ENCODE peak calls at places on chromosomes 2 and 18, in five cellular contexts. B is suprapubic skin, R is ovary, F is spleen, Y is transverse colon. Q is an unnamed sample.

GRCh38 chr2:887639-888038 is 63.0 kb upstream of the SNTG2 start:
- DNase-seq in B (no peak), R (no peak), F (no peak), Y (no peak), Q (no peak)

GRCh38 chr2:172293952-172294351 is 133.4 kb upstream of the ITGA6 start:
- DNase-seq in B (no peak), R (peak; percentile 69), F (no peak), Y (peak; percentile 80), Q (peak; percentile 32)

GRCh38 chr18:31190919-31191318 is 28.3 kb upstream of the DSC1 start:
- DNase-seq in B (no peak), R (no peak), F (no peak), Y (no peak), Q (no peak)

GRCh38 chr2:3001595-3002184 is 375.9 kb downstream of the EIPR1 start:
- DNase-seq in B (no peak), R (no peak), F (no peak), Y (no peak), Q (peak; percentile 30)

GRCh38 chr2:179354739-179355537 is 90.3 kb upstream of the SESTD1 start:
- DNase-seq in B (no peak), R (no peak), F (no peak), Y (no peak), Q (no peak)

GRCh38 chr2:119871725-119872124 is 112.0 kb downstream of the PTPN4 start:
- DNase-seq in B (no peak), R (no peak), F (no peak), Y (no peak), Q (no peak)

GRCh38 chr18:11167778-11168177 is 18.4 kb upstream of the PIEZO2 start:
- DNase-seq in B (no peak), R (no peak), F (no peak), Y (no peak), Q (no peak)

GRCh38 chr18:48828713-48829442 is 121.9 kb downstream of the SMAD7 start:
- DNase-seq in B (peak; percentile 75), R (peak; percentile 59), F (peak; percentile 66), Y (no peak), Q (no peak)

GRCh38 chr2:190927257-190927656 is 46.6 kb downstream of the GLS start:
- DNase-seq in B (no peak), R (no peak), F (no peak), Y (no peak), Q (no peak)

GRCh38 chr18:35095983-35096676 is 54.9 kb downstream of the MAPRE2 start:
- DNase-seq in B (no peak), R (no peak), F (no peak), Y (no peak), Q (no peak)

GRCh38 chr2:240991378-240992263 is 6.8 kb upstream of the SNED1 start:
- DNase-seq in B (peak; percentile 96), R (peak; percentile 82), F (peak; percentile 89), Y (peak; percentile 77), Q (peak; percentile 88)

GRCh38 chr2:150376627-150377335 is 110.7 kb downstream of the RND3 start:
- DNase-seq in B (no peak), R (no peak), F (no peak), Y (no peak), Q (no peak)

GRCh38 chr2:146312899-146313298 is 1531.9 kb upstream of the ACVR2A start:
- DNase-seq in B (no peak), R (no peak), F (no peak), Y (no peak), Q (no peak)

GRCh38 chr18:52394602-52395001 is 54.6 kb downstream of the DCC start:
- DNase-seq in B (no peak), R (no peak), F (no peak), Y (no peak), Q (no peak)

GRCh38 chr18:73462092-73462491 is 594.3 kb upstream of the NETO1 start:
- DNase-seq in B (no peak), R (no peak), F (no peak), Y (no peak), Q (peak; percentile 84)

GRCh38 chr2:218895758-218896500 is 15.3 kb downstream of the WNT10A start:
- DNase-seq in B (no peak), R (no peak), F (no peak), Y (no peak), Q (no peak)

GRCh38 chr2:212536385-212537310 is 2.0 kb downstream of the ERBB4 start:
- DNase-seq in B (peak; percentile 76), R (no peak), F (peak; percentile 64), Y (no peak), Q (peak; percentile 60)

GRCh38 chr2:198351647-198352046 is 547.3 kb downstream of the PLCL1 start:
- DNase-seq in B (no peak), R (no peak), F (no peak), Y (no peak), Q (no peak)

GRCh38 chr2:70087703-70088507 is 628 bp downstream of the PCBP1 start:
- DNase-seq in B (peak; percentile 87), R (peak; percentile 68), F (peak; percentile 93), Y (peak; percentile 62), Q (peak; percentile 44)

GRCh38 chr2:86352137-86352931 is 14.9 kb upstream of the REEP1 start:
- DNase-seq in B (no peak), R (no peak), F (no peak), Y (peak; percentile 51), Q (no peak)

GRCh38 chr2:226176298-226176984 is 623.2 kb downstream of the IRS1 start:
- DNase-seq in B (no peak), R (no peak), F (no peak), Y (no peak), Q (no peak)

GRCh38 chr2:61557386-61557785 is 19.2 kb upstream of the XPO1 start:
- DNase-seq in B (no peak), R (no peak), F (no peak), Y (no peak), Q (no peak)

GRCh38 chr2:119673796-119674195 is 5.2 kb upstream of the TMEM177 start:
- DNase-seq in B (no peak), R (no peak), F (peak; percentile 28), Y (no peak), Q (no peak)

GRCh38 chr2:185793532-185794073 is 55.0 kb downstream of the FSIP2 start:
- DNase-seq in B (no peak), R (no peak), F (no peak), Y (no peak), Q (no peak)

GRCh38 chr18:33156906-33157470 is 283.5 kb downstream of the CCDC178 start:
- DNase-seq in B (no peak), R (no peak), F (no peak), Y (no peak), Q (no peak)

GRCh38 chr18:67269206-67269605 is 247.3 kb downstream of the DSEL start:
- DNase-seq in B (no peak), R (no peak), F (no peak), Y (no peak), Q (no peak)

GRCh38 chr2:20080839-20081348 is 29.5 kb upstream of the LAPTM4A start:
- DNase-seq in B (no peak), R (peak; percentile 55), F (no peak), Y (no peak), Q (no peak)

GRCh38 chr2:232292395-232293154 is 86.0 kb upstream of the ALPP start:
- DNase-seq in B (no peak), R (no peak), F (peak; percentile 84), Y (peak; percentile 75), Q (peak; percentile 69)

GRCh38 chr2:127622561-127623387 is 23.2 kb upstream of the GPR17 start:
- DNase-seq in B (peak; percentile 57), R (peak; percentile 24), F (peak; percentile 68), Y (peak; percentile 5), Q (no peak)

GRCh38 chr2:145874466-145874865 is 1354.5 kb upstream of the ZEB2 start:
- DNase-seq in B (no peak), R (no peak), F (no peak), Y (no peak), Q (no peak)

GRCh38 chr2:72131371-72131891 is 16.2 kb downstream of the CYP26B1 start:
- DNase-seq in B (peak; percentile 68), R (no peak), F (peak; percentile 61), Y (no peak), Q (no peak)

GRCh38 chr2:176269319-176270099 is at the start of gene MTX2:
- DNase-seq in B (peak; percentile 81), R (peak; percentile 86), F (peak; percentile 95), Y (peak; percentile 83), Q (peak; percentile 85)
- TF ChIP-seq POLR2A in B (no peak), R (peak; percentile 32), F (no peak), Y (peak; percentile 75), Q (no peak)

DNA sequence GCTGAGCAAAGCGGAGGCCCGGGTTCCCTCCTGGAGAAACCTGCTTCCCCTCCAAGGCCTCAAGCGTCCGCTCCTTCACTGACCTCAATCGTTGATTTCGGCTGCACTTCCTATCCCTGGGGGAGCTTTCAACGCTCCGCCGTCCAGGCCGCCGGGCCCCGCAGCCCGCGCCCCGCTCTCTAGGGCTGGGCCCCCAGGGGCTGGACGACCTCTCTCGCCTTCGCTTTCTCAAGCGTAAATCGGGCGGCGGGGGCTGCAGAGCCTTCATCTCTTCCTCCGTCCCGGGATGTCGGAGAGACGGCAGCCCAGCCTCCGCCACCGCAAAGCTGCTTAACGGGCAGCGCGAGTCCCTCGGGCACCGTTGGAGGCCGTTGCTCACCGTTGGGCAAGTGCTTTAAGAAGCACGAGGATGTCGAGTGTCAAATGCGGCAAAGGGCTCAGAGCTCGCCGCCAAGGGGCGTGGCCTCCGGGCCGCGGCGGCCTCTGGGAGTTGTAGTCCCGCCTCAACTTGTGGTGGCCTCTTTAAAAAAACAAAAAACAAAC is 8.5 kb downstream of the HES6 start:
- DNase-seq in B (no peak), R (peak; percentile 85), F (peak; percentile 94), Y (peak; percentile 75), Q (peak; percentile 83)
- TF ChIP-seq POLR2A in B (no peak), R (no peak), F (no peak), Y (no peak), Q (no peak)

GRCh38 chr2:27041708-27042107 is 8.9 kb downstream of the TMEM214 start:
- DNase-seq in B (no peak), R (no peak), F (no peak), Y (no peak), Q (no peak)

GRCh38 chr2:27040282-27040681 is 7.5 kb downstream of the TMEM214 start:
- DNase-seq in B (no peak), R (no peak), F (peak; percentile 62), Y (no peak), Q (no peak)

GRCh38 chr2:27039871-27040270 is 7.1 kb downstream of the TMEM214 start:
- DNase-seq in B (no peak), R (no peak), F (peak; percentile 59), Y (no peak), Q (no peak)

GRCh38 chr2:27042985-27043634 is 8.4 kb upstream of the AGBL5 start:
- DNase-seq in B (no peak), R (no peak), F (peak; percentile 19), Y (peak; percentile 42), Q (no peak)

DNA sequence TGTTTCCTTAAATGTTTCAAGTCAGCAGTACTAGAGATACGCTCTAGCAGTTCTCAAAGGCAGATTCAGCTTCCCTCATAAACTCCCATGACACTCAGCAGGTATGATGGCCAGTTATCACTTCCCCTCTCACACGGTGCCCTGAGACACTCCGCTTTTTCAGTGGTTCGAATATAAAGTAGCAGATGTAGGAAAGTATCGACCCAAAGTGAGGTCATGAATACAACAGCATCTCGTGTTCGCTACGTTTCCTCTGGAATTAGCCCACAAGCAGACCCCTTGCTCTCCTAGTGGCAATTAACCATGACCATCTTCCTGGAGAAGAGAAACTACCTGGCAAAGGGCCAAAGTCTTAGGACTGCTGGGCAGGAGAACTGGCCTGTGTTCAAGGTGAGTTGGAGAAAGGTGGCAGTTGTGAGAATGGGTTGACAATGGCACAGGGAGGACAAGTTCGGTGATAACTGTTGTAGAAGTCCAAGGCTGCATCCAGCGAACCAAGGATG is 9.3 kb upstream of the AGBL5 start:
- DNase-seq in B (no peak), R (no peak), F (peak; percentile 64), Y (no peak), Q (no peak)
- TF ChIP-seq POLR2A in B (no peak), R (no peak), F (no peak), Y (no peak), Q (no peak)

GRCh38 chr18:76979906-76980305 is 152.7 kb downstream of the MBP start:
- DNase-seq in B (no peak), R (no peak), F (no peak), Y (no peak), Q (no peak)
- TF ChIP-seq POLR2A in B (no peak), R (no peak), F (no peak), Y (no peak), Q (no peak)

Q was measured in testis.